ENCODE peak calls at places on chromosomes 11 and 22, in nine cellular contexts. One of them, this sample, is unnamed.

GRCh38 chr11:118108513-118108912 is 21.8 kb upstream of the SMIM35 start:
- DNase-seq in progenitor cell of endocrine pancreas: no peak
- DNase-seq in HFF-Myc: no peak
- DNase-seq in DND-41: no peak
- DNase-seq in AG09319: no peak
- DNase-seq in choroid plexus epithelial cell: no peak
- DNase-seq in glutamatergic neuron: no peak
- DNase-seq in sigmoid colon: no peak
- DNase-seq in GM10248: no peak
- DNase-seq in this sample: no peak

GRCh38 chr11:81644239-81644840 is 1089.3 kb downstream of the FAM181B start:
- DNase-seq in progenitor cell of endocrine pancreas: no peak
- DNase-seq in HFF-Myc: no peak
- DNase-seq in DND-41: peak; percentile 25
- DNase-seq in AG09319: no peak
- DNase-seq in choroid plexus epithelial cell: peak; percentile 75
- DNase-seq in glutamatergic neuron: no peak
- DNase-seq in sigmoid colon: no peak
- DNase-seq in GM10248: peak; percentile 29
- DNase-seq in this sample: peak; percentile 35

GRCh38 chr11:70048279-70049024 is 29.7 kb upstream of the ANO1 start:
- DNase-seq in progenitor cell of endocrine pancreas: no peak
- DNase-seq in HFF-Myc: no peak
- DNase-seq in DND-41: no peak
- DNase-seq in AG09319: no peak
- DNase-seq in choroid plexus epithelial cell: peak; percentile 17
- DNase-seq in glutamatergic neuron: no peak
- DNase-seq in sigmoid colon: no peak
- DNase-seq in GM10248: no peak
- DNase-seq in this sample: peak; percentile 54

GRCh38 chr22:41092847-41093371 is 517 bp downstream of the EP300 start:
- DNase-seq in progenitor cell of endocrine pancreas: no peak
- DNase-seq in HFF-Myc: no peak
- DNase-seq in DND-41: peak; percentile 34
- DNase-seq in AG09319: no peak
- DNase-seq in choroid plexus epithelial cell: peak; percentile 33
- DNase-seq in glutamatergic neuron: peak; percentile 39
- DNase-seq in sigmoid colon: no peak
- DNase-seq in GM10248: no peak
- DNase-seq in this sample: peak; percentile 32

GRCh38 chr22:39498368-39498767 is 3.7 kb upstream of the MIEF1 start:
- DNase-seq in progenitor cell of endocrine pancreas: no peak
- DNase-seq in HFF-Myc: no peak
- DNase-seq in DND-41: no peak
- DNase-seq in AG09319: no peak
- DNase-seq in choroid plexus epithelial cell: no peak
- DNase-seq in glutamatergic neuron: no peak
- DNase-seq in sigmoid colon: no peak
- DNase-seq in GM10248: no peak
- DNase-seq in this sample: no peak

GRCh38 chr11:83681944-83682644 is 395.9 kb upstream of the CCDC90B start:
- DNase-seq in progenitor cell of endocrine pancreas: no peak
- DNase-seq in HFF-Myc: no peak
- DNase-seq in DND-41: no peak
- DNase-seq in AG09319: no peak
- DNase-seq in choroid plexus epithelial cell: no peak
- DNase-seq in glutamatergic neuron: no peak
- DNase-seq in sigmoid colon: no peak
- DNase-seq in GM10248: no peak
- DNase-seq in this sample: no peak

GRCh38 chr11:35559949-35560348 is 34.5 kb upstream of the PAMR1 start:
- DNase-seq in progenitor cell of endocrine pancreas: no peak
- DNase-seq in HFF-Myc: no peak
- DNase-seq in DND-41: no peak
- DNase-seq in AG09319: no peak
- DNase-seq in choroid plexus epithelial cell: no peak
- DNase-seq in glutamatergic neuron: no peak
- DNase-seq in sigmoid colon: no peak
- DNase-seq in GM10248: no peak
- DNase-seq in this sample: no peak

GRCh38 chr11:34810107-34810562 is 106.0 kb downstream of the APIP start:
- DNase-seq in progenitor cell of endocrine pancreas: no peak
- DNase-seq in HFF-Myc: no peak
- DNase-seq in DND-41: no peak
- DNase-seq in AG09319: no peak
- DNase-seq in choroid plexus epithelial cell: no peak
- DNase-seq in glutamatergic neuron: no peak
- DNase-seq in sigmoid colon: no peak
- DNase-seq in GM10248: no peak
- DNase-seq in this sample: no peak

GRCh38 chr11:217704-218103 is 10.2 kb downstream of the RIC8A start:
- DNase-seq in progenitor cell of endocrine pancreas: no peak
- DNase-seq in HFF-Myc: no peak
- DNase-seq in DND-41: no peak
- DNase-seq in AG09319: no peak
- DNase-seq in choroid plexus epithelial cell: no peak
- DNase-seq in glutamatergic neuron: no peak
- DNase-seq in sigmoid colon: peak; percentile 20
- DNase-seq in GM10248: no peak
- DNase-seq in this sample: no peak

GRCh38 chr11:103420593-103420992 is 311.4 kb downstream of the DYNC2H1 start:
- DNase-seq in progenitor cell of endocrine pancreas: no peak
- DNase-seq in HFF-Myc: no peak
- DNase-seq in DND-41: no peak
- DNase-seq in AG09319: no peak
- DNase-seq in choroid plexus epithelial cell: peak; percentile 86
- DNase-seq in glutamatergic neuron: no peak
- DNase-seq in sigmoid colon: no peak
- DNase-seq in GM10248: no peak
- DNase-seq in this sample: no peak

GRCh38 chr22:29148826-29149225 is 56.9 kb upstream of the EMID1 start:
- DNase-seq in progenitor cell of endocrine pancreas: no peak
- DNase-seq in HFF-Myc: no peak
- DNase-seq in DND-41: no peak
- DNase-seq in AG09319: no peak
- DNase-seq in choroid plexus epithelial cell: no peak
- DNase-seq in glutamatergic neuron: no peak
- DNase-seq in sigmoid colon: peak; percentile 43
- DNase-seq in GM10248: no peak
- DNase-seq in this sample: no peak

GRCh38 chr11:121416909-121417567 is 35.1 kb upstream of the SORL1 start:
- DNase-seq in progenitor cell of endocrine pancreas: no peak
- DNase-seq in HFF-Myc: peak; percentile 83
- DNase-seq in DND-41: peak; percentile 96
- DNase-seq in AG09319: peak; percentile 84
- DNase-seq in choroid plexus epithelial cell: peak; percentile 90
- DNase-seq in glutamatergic neuron: no peak
- DNase-seq in sigmoid colon: peak; percentile 93
- DNase-seq in GM10248: peak; percentile 35
- DNase-seq in this sample: no peak

GRCh38 chr11:58739725-58740430 is 8.1 kb upstream of the GLYAT start:
- DNase-seq in progenitor cell of endocrine pancreas: no peak
- DNase-seq in HFF-Myc: no peak
- DNase-seq in DND-41: no peak
- DNase-seq in AG09319: no peak
- DNase-seq in choroid plexus epithelial cell: peak; percentile 3
- DNase-seq in glutamatergic neuron: no peak
- DNase-seq in sigmoid colon: no peak
- DNase-seq in GM10248: no peak
- DNase-seq in this sample: no peak

GRCh38 chr22:26711205-26711958 is 54.0 kb downstream of the MIAT start:
- DNase-seq in progenitor cell of endocrine pancreas: no peak
- DNase-seq in HFF-Myc: no peak
- DNase-seq in DND-41: no peak
- DNase-seq in AG09319: no peak
- DNase-seq in choroid plexus epithelial cell: peak; percentile 85
- DNase-seq in glutamatergic neuron: no peak
- DNase-seq in sigmoid colon: no peak
- DNase-seq in GM10248: peak; percentile 45
- DNase-seq in this sample: no peak

GRCh38 chr11:112167145-112167544 is at the start of gene TEX12:
- DNase-seq in progenitor cell of endocrine pancreas: no peak
- DNase-seq in HFF-Myc: no peak
- DNase-seq in DND-41: no peak
- DNase-seq in AG09319: no peak
- DNase-seq in choroid plexus epithelial cell: no peak
- DNase-seq in glutamatergic neuron: no peak
- DNase-seq in sigmoid colon: no peak
- DNase-seq in GM10248: no peak
- DNase-seq in this sample: no peak

DNA sequence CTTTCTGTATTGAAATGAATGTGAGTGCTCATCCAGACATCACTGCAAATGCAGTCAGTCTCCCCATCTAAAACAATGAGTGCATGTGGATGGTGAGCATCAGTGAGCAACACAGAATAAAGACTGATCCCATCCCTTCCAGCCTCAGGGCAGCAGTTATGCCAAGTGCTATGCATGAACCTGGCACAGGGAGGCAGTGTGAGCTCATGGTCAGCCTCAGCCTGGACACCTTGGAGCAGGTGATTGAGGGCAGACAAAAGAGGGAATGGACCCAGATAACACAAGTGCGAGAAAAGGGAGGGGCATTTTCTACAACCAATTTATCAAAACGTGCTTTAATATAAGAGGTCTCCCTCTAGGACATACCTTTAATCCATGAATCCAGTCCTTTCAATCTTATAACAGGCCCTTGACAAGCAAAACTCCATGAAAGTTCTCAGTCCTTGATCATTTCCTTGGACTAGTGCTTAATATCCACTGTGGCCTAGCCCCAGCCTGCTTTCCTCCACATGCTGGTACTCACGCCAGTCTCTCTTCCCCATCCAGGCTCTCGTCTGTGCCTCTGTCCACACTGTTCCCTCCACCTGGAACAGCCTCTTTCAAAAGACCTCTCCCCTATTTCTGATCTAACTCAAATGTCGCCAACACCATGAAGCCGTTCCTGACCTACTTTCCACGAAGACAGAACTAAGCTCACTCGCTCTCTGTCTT is 50.5 kb upstream of the LRRC55 start:
- DNase-seq in progenitor cell of endocrine pancreas: peak; percentile 28
- DNase-seq in HFF-Myc: no peak
- DNase-seq in DND-41: no peak
- DNase-seq in AG09319: no peak
- DNase-seq in choroid plexus epithelial cell: peak; percentile 31
- DNase-seq in glutamatergic neuron: peak; percentile 69
- DNase-seq in sigmoid colon: no peak
- DNase-seq in GM10248: no peak
- DNase-seq in this sample: peak; percentile 59
- TF ChIP-seq CTCF in progenitor cell of endocrine pancreas: peak; percentile 72
- TF ChIP-seq CTCF in HFF-Myc: peak; percentile 46
- TF ChIP-seq CTCF in DND-41: peak; percentile 45
- TF ChIP-seq CTCF in AG09319: peak; percentile 59
- TF ChIP-seq CTCF in choroid plexus epithelial cell: peak; percentile 64
- TF ChIP-seq CTCF in glutamatergic neuron: peak; percentile 64
- TF ChIP-seq CTCF in sigmoid colon: peak; percentile 31
- TF ChIP-seq CTCF in GM10248: peak; percentile 7
- TF ChIP-seq CTCF in this sample: peak; percentile 83

DNA sequence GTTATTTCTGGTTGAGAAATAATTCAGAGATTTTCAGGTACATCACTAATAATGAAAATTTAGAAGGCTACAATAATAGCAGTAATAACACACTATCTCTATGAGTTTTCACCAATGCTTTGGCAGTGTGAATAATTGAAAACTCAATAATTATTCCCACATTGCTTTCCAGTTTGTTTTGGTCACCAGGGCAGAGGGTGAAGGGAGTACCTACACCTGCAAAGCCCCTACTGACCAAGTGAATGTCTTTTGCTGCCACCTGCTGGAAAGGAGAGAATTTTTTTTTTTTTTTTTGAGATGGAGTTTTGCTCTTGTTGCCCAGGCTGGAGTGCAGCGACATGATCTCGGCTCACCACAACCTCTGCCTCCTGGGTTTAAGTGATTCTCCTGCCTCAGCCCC is 3.2 kb downstream of the NELL1 start:
- DNase-seq in progenitor cell of endocrine pancreas: no peak
- DNase-seq in HFF-Myc: no peak
- DNase-seq in DND-41: no peak
- DNase-seq in AG09319: no peak
- DNase-seq in choroid plexus epithelial cell: peak; percentile 13
- DNase-seq in glutamatergic neuron: no peak
- DNase-seq in sigmoid colon: no peak
- DNase-seq in GM10248: no peak
- DNase-seq in this sample: no peak
- TF ChIP-seq CTCF in progenitor cell of endocrine pancreas: peak; percentile 51
- TF ChIP-seq CTCF in HFF-Myc: peak; percentile 22
- TF ChIP-seq CTCF in DND-41: peak; percentile 45
- TF ChIP-seq CTCF in AG09319: peak; percentile 21
- TF ChIP-seq CTCF in choroid plexus epithelial cell: peak; percentile 52
- TF ChIP-seq CTCF in glutamatergic neuron: peak; percentile 52
- TF ChIP-seq CTCF in sigmoid colon: no peak
- TF ChIP-seq CTCF in GM10248: peak; percentile 37
- TF ChIP-seq CTCF in this sample: peak; percentile 40

GRCh38 chr11:1827095-1827797 is 7.5 kb upstream of the SYT8 start:
- DNase-seq in progenitor cell of endocrine pancreas: no peak
- DNase-seq in HFF-Myc: no peak
- DNase-seq in DND-41: no peak
- DNase-seq in AG09319: no peak
- DNase-seq in choroid plexus epithelial cell: peak; percentile 64
- DNase-seq in glutamatergic neuron: peak; percentile 19
- DNase-seq in sigmoid colon: peak; percentile 72
- DNase-seq in GM10248: no peak
- DNase-seq in this sample: no peak
- TF ChIP-seq CTCF in progenitor cell of endocrine pancreas: no peak
- TF ChIP-seq CTCF in HFF-Myc: no peak
- TF ChIP-seq CTCF in DND-41: no peak
- TF ChIP-seq CTCF in AG09319: no peak
- TF ChIP-seq CTCF in choroid plexus epithelial cell: peak; percentile 8
- TF ChIP-seq CTCF in glutamatergic neuron: no peak
- TF ChIP-seq CTCF in sigmoid colon: no peak
- TF ChIP-seq CTCF in GM10248: no peak
- TF ChIP-seq CTCF in this sample: no peak

GRCh38 chr22:32541481-32541880 is 66.9 kb downstream of the FBXO7 start:
- DNase-seq in progenitor cell of endocrine pancreas: no peak
- DNase-seq in HFF-Myc: no peak
- DNase-seq in DND-41: no peak
- DNase-seq in AG09319: no peak
- DNase-seq in choroid plexus epithelial cell: no peak
- DNase-seq in glutamatergic neuron: no peak
- DNase-seq in sigmoid colon: peak; percentile 50
- DNase-seq in GM10248: no peak
- DNase-seq in this sample: no peak

GRCh38 chr22:32542332-32543019 is 67.9 kb downstream of the FBXO7 start:
- DNase-seq in progenitor cell of endocrine pancreas: no peak
- DNase-seq in HFF-Myc: no peak
- DNase-seq in DND-41: no peak
- DNase-seq in AG09319: no peak
- DNase-seq in choroid plexus epithelial cell: no peak
- DNase-seq in glutamatergic neuron: peak; percentile 21
- DNase-seq in sigmoid colon: peak; percentile 91
- DNase-seq in GM10248: no peak
- DNase-seq in this sample: no peak

GRCh38 chr22:32545801-32546200 is 71.2 kb downstream of the FBXO7 start:
- DNase-seq in progenitor cell of endocrine pancreas: no peak
- DNase-seq in HFF-Myc: no peak
- DNase-seq in DND-41: no peak
- DNase-seq in AG09319: no peak
- DNase-seq in choroid plexus epithelial cell: peak; percentile 22
- DNase-seq in glutamatergic neuron: no peak
- DNase-seq in sigmoid colon: peak; percentile 62
- DNase-seq in GM10248: no peak
- DNase-seq in this sample: no peak

GRCh38 chr22:32544953-32545558 is 70.4 kb downstream of the FBXO7 start:
- DNase-seq in progenitor cell of endocrine pancreas: no peak
- DNase-seq in HFF-Myc: no peak
- DNase-seq in DND-41: no peak
- DNase-seq in AG09319: no peak
- DNase-seq in choroid plexus epithelial cell: no peak
- DNase-seq in glutamatergic neuron: no peak
- DNase-seq in sigmoid colon: peak; percentile 54
- DNase-seq in GM10248: no peak
- DNase-seq in this sample: no peak

GRCh38 chr22:32543020-32543357 is 68.4 kb downstream of the FBXO7 start:
- DNase-seq in progenitor cell of endocrine pancreas: no peak
- DNase-seq in HFF-Myc: no peak
- DNase-seq in DND-41: no peak
- DNase-seq in AG09319: no peak
- DNase-seq in choroid plexus epithelial cell: no peak
- DNase-seq in glutamatergic neuron: no peak
- DNase-seq in sigmoid colon: no peak
- DNase-seq in GM10248: no peak
- DNase-seq in this sample: no peak
- TF ChIP-seq CTCF in progenitor cell of endocrine pancreas: no peak
- TF ChIP-seq CTCF in HFF-Myc: no peak
- TF ChIP-seq CTCF in DND-41: no peak
- TF ChIP-seq CTCF in AG09319: no peak
- TF ChIP-seq CTCF in choroid plexus epithelial cell: no peak
- TF ChIP-seq CTCF in glutamatergic neuron: no peak
- TF ChIP-seq CTCF in sigmoid colon: no peak
- TF ChIP-seq CTCF in GM10248: no peak
- TF ChIP-seq CTCF in this sample: no peak

This sample was measured in nephron progenitor cell.